ENCODE peak calls at places on chromosomes 4 and X, in five cellular contexts. S, G, H, M and E are unnamed samples.

GRCh38 chr4:87565746-87566145 is 36.6 kb upstream of the SPARCL1 start:
- DNase-seq in S (no peak), G (no peak), H (no peak), M (no peak), E (no peak)

GRCh38 chrX:19709812-19710518 is 177.4 kb downstream of the SH3KBP1 start:
- DNase-seq in S (peak; percentile 95), G (no peak), H (peak; percentile 96), M (peak; percentile 82), E (peak; percentile 44)

GRCh38 chr4:71333960-71334951 is 4.6 kb upstream of the SLC4A4 start:
- DNase-seq in S (peak; percentile 60), G (no peak), H (peak; percentile 25), M (peak; percentile 36), E (no peak)

GRCh38 chrX:56762707-56763555 is 33.9 kb downstream of the NBDY start:
- DNase-seq in S (peak; percentile 41), G (no peak), H (no peak), M (no peak), E (no peak)

GRCh38 chr4:114015444-114015899 is 36.0 kb upstream of the ARSJ start:
- DNase-seq in S (peak; percentile 98), G (no peak), H (peak; percentile 96), M (peak; percentile 88), E (peak; percentile 99)

GRCh38 chrX:39335447-39336235 is 534.4 kb downstream of the MID1IP1 start:
- DNase-seq in S (no peak), G (no peak), H (no peak), M (no peak), E (no peak)

GRCh38 chr4:38664704-38665401 is 854 bp downstream of the KLF3 start:
- DNase-seq in S (peak; percentile 68), G (no peak), H (no peak), M (peak; percentile 30), E (no peak)

GRCh38 chr4:24403263-24403662 is 181.1 kb downstream of the DHX15 start:
- DNase-seq in S (no peak), G (no peak), H (no peak), M (no peak), E (no peak)